ENCODE peak calls at places on chromosomes 11 and 22, in seven cellular contexts. B is HEK293T, C is GM18507, V is lower leg skin, N is A549, U is head of caudate nucleus, X is SW480. K is an unnamed sample.

GRCh38 chr22:43789452-43789851 is 22.7 kb downstream of the EFCAB6 start:
- DNase-seq in N (peak), U (no peak), V (peak), X (no peak), C (no peak), B (no peak), K (no peak)

GRCh38 chr11:47056261-47056915 is 119.8 kb downstream of the CSTPP1 start:
- DNase-seq in U (no peak), C (no peak), X (no peak), V (no peak), B (no peak), N (no peak), K (no peak)

GRCh38 chr22:42433754-42434153 is 1.6 kb upstream of the NFAM1 start:
- DNase-seq in B (no peak), V (peak), C (no peak), N (no peak), U (no peak), X (no peak), K (no peak)

GRCh38 chr11:63490551-63491239 is at the start of gene PLAAT5:
- DNase-seq in X (no peak), U (peak), B (no peak), N (no peak), V (no peak), C (no peak), K (no peak)

GRCh38 chr11:57800444-57801184 is 39.0 kb downstream of the CTNND1 start:
- DNase-seq in X (peak), N (peak), V (no peak), C (peak), B (peak), U (peak), K (no peak)

GRCh38 chr22:37708580-37709444 is 12.0 kb downstream of the TRIOBP start:
- DNase-seq in C (no peak), N (no peak), X (no peak), U (peak), V (no peak), B (no peak), K (no peak)

GRCh38 chr22:49992921-49993648 is 19.5 kb downstream of the IL17REL start:
- DNase-seq in C (peak), U (peak), B (peak), X (no peak), V (no peak), N (peak), K (peak)

GRCh38 chr11:46421257-46421880 is 29.8 kb upstream of the CHRM4 start:
- DNase-seq in X (no peak), V (no peak), U (no peak), N (no peak), C (no peak), B (no peak), K (no peak)

GRCh38 chr11:71992331-71992730 is 6.4 kb upstream of the IL18BP start:
- DNase-seq in C (no peak), N (no peak), B (no peak), X (no peak), V (no peak), U (no peak), K (no peak)

GRCh38 chr22:24104307-24105017 is 76.8 kb upstream of the SUSD2 start:
- DNase-seq in X (no peak), V (no peak), U (no peak), B (no peak), N (no peak), C (no peak), K (no peak)

GRCh38 chr11:35142481-35143207 is 3.7 kb downstream of the CD44 start:
- DNase-seq in V (no peak), B (no peak), C (no peak), X (peak), N (no peak), U (no peak), K (no peak)

GRCh38 chr11:10072841-10073240 is 221.2 kb downstream of the SBF2 start:
- DNase-seq in X (no peak), B (no peak), C (no peak), V (no peak), U (no peak), N (no peak), K (no peak)

GRCh38 chr11:34585304-34585869 is 35.5 kb upstream of the EHF start:
- DNase-seq in U (no peak), X (no peak), N (no peak), C (no peak), B (no peak), V (no peak), K (no peak)

GRCh38 chr11:57474017-57474750 is 13.9 kb downstream of the RTN4RL2 start:
- DNase-seq in C (no peak), U (no peak), V (no peak), B (no peak), X (no peak), N (no peak), K (no peak)

GRCh38 chr11:1878134-1879031 is 13.3 kb downstream of the PRR33 start:
- DNase-seq in B (no peak), N (no peak), C (no peak), V (no peak), U (no peak), X (no peak), K (no peak)

GRCh38 chr22:50621491-50621880 is 6.5 kb downstream of the ARSA start:
- DNase-seq in U (peak), N (no peak), X (no peak), V (no peak), B (no peak), C (no peak), K (peak)

GRCh38 chr22:17786435-17787158 is 12.3 kb upstream of the BID start:
- DNase-seq in C (no peak), N (no peak), B (no peak), U (peak), X (peak), V (peak), K (no peak)

GRCh38 chr11:15816270-15816871 is 540.0 kb downstream of the SOX6 start:
- DNase-seq in V (peak), N (no peak), X (peak), B (no peak), C (no peak), U (no peak), K (no peak)

GRCh38 chr11:68436985-68437926 is 23.3 kb upstream of the PPP6R3 start:
- DNase-seq in V (no peak), U (no peak), N (peak), B (no peak), C (no peak), X (peak), K (no peak)

GRCh38 chr11:110565344-110565684 is 135.6 kb downstream of the FDX1 start:
- DNase-seq in N (peak), C (no peak), X (peak), V (no peak), U (no peak), B (peak), K (no peak)

GRCh38 chr11:42890773-42891172 is 421.0 kb upstream of the API5 start:
- DNase-seq in X (no peak), V (no peak), C (no peak), B (no peak), U (no peak), N (no peak), K (no peak)

GRCh38 chr22:49586244-49586748 is 241.4 kb downstream of the BRD1 start:
- DNase-seq in V (no peak), U (no peak), C (no peak), N (peak), X (no peak), B (no peak), K (no peak)

GRCh38 chr11:113317297-113317696 is 2.9 kb downstream of the TTC12 start:
- DNase-seq in C (no peak), U (no peak), B (no peak), X (no peak), V (no peak), N (no peak), K (no peak)

GRCh38 chr11:87548797-87549196 is 511.1 kb downstream of the TMEM135 start:
- DNase-seq in V (no peak), U (no peak), X (no peak), B (no peak), N (no peak), C (no peak), K (no peak)

GRCh38 chr11:65330544-65330943 is 3.1 kb upstream of the DPF2 start:
- DNase-seq in C (no peak), X (no peak), N (no peak), V (no peak), U (no peak), B (no peak), K (no peak)

GRCh38 chr11:35185696-35186095 is 46.7 kb downstream of the CD44 start:
- DNase-seq in B (no peak), N (no peak), V (no peak), C (no peak), U (no peak), X (no peak), K (no peak)

GRCh38 chr11:126978155-126978554 is 22.4 kb downstream of the KIRREL3 start:
- DNase-seq in X (peak), U (no peak), V (no peak), B (no peak), C (no peak), N (no peak), K (no peak)